ENCODE peak calls at places on chromosome 15, in eight cellular contexts. One of them, this sample, is unnamed.

GRCh38 chr15:31435256-31435781 is 108.7 kb downstream of the KLF13 start:
- DNase-seq in PC-9: peak
- DNase-seq in ovary: peak
- DNase-seq in body of pancreas: peak
- DNase-seq in upper lobe of left lung: peak
- DNase-seq in uterus: peak
- DNase-seq in tibial nerve: peak
- DNase-seq in BJ: peak
- DNase-seq in this sample: no peak

GRCh38 chr15:81492303-81492702 is 118.3 kb upstream of the TMC3 start:
- DNase-seq in upper lobe of left lung: no peak
- DNase-seq in uterus: no peak
- DNase-seq in tibial nerve: no peak
- DNase-seq in PC-9: no peak
- DNase-seq in ovary: no peak
- DNase-seq in body of pancreas: no peak
- DNase-seq in BJ: no peak
- DNase-seq in this sample: no peak

GRCh38 chr15:63933522-63933921 is 99.8 kb upstream of the HERC1 start:
- DNase-seq in ovary: no peak
- DNase-seq in body of pancreas: no peak
- DNase-seq in tibial nerve: no peak
- DNase-seq in BJ: no peak
- DNase-seq in upper lobe of left lung: no peak
- DNase-seq in uterus: no peak
- DNase-seq in PC-9: peak
- DNase-seq in this sample: no peak

GRCh38 chr15:66895794-66896453 is 169.5 kb upstream of the SMAD3 start:
- DNase-seq in PC-9: no peak
- DNase-seq in BJ: no peak
- DNase-seq in upper lobe of left lung: no peak
- DNase-seq in tibial nerve: no peak
- DNase-seq in body of pancreas: no peak
- DNase-seq in uterus: no peak
- DNase-seq in ovary: no peak
- DNase-seq in this sample: peak

GRCh38 chr15:67509918-67510317 is 11.0 kb upstream of the C15orf61 start:
- DNase-seq in PC-9: no peak
- DNase-seq in ovary: no peak
- DNase-seq in BJ: no peak
- DNase-seq in body of pancreas: no peak
- DNase-seq in tibial nerve: no peak
- DNase-seq in upper lobe of left lung: no peak
- DNase-seq in uterus: no peak
- DNase-seq in this sample: no peak

GRCh38 chr15:51576911-51577500 is 45.6 kb downstream of the DMXL2 start:
- DNase-seq in PC-9: no peak
- DNase-seq in BJ: peak
- DNase-seq in uterus: no peak
- DNase-seq in ovary: no peak
- DNase-seq in body of pancreas: no peak
- DNase-seq in tibial nerve: no peak
- DNase-seq in upper lobe of left lung: peak
- DNase-seq in this sample: no peak

GRCh38 chr15:22786868-22787698 is 639 bp downstream of the NIPA1 start:
- DNase-seq in BJ: no peak
- DNase-seq in PC-9: peak
- DNase-seq in uterus: peak
- DNase-seq in body of pancreas: peak
- DNase-seq in tibial nerve: no peak
- DNase-seq in upper lobe of left lung: no peak
- DNase-seq in ovary: no peak
- DNase-seq in this sample: no peak

GRCh38 chr15:96327155-96327741 is 3.3 kb upstream of the NR2F2 start:
- DNase-seq in ovary: no peak
- DNase-seq in upper lobe of left lung: no peak
- DNase-seq in uterus: peak
- DNase-seq in BJ: peak
- DNase-seq in tibial nerve: no peak
- DNase-seq in PC-9: peak
- DNase-seq in body of pancreas: no peak
- DNase-seq in this sample: no peak

GRCh38 chr15:65824031-65824743 is 32.1 kb upstream of the DENND4A start:
- DNase-seq in ovary: peak
- DNase-seq in BJ: no peak
- DNase-seq in PC-9: peak
- DNase-seq in upper lobe of left lung: peak
- DNase-seq in uterus: peak
- DNase-seq in tibial nerve: no peak
- DNase-seq in body of pancreas: peak
- DNase-seq in this sample: no peak

GRCh38 chr15:39631357-39631756 is 50.5 kb downstream of the THBS1 start:
- DNase-seq in ovary: no peak
- DNase-seq in body of pancreas: no peak
- DNase-seq in PC-9: no peak
- DNase-seq in uterus: no peak
- DNase-seq in BJ: no peak
- DNase-seq in upper lobe of left lung: no peak
- DNase-seq in tibial nerve: no peak
- DNase-seq in this sample: no peak

GRCh38 chr15:74788042-74788715 is 6.3 kb downstream of the CSK start:
- DNase-seq in body of pancreas: no peak
- DNase-seq in upper lobe of left lung: peak
- DNase-seq in tibial nerve: no peak
- DNase-seq in uterus: no peak
- DNase-seq in BJ: no peak
- DNase-seq in ovary: no peak
- DNase-seq in PC-9: no peak
- DNase-seq in this sample: no peak
- TF ChIP-seq CTCF in body of pancreas: no peak
- TF ChIP-seq CTCF in upper lobe of left lung: no peak
- TF ChIP-seq CTCF in tibial nerve: no peak
- TF ChIP-seq CTCF in uterus: no peak
- TF ChIP-seq CTCF in BJ: no peak
- TF ChIP-seq CTCF in ovary: no peak
- TF ChIP-seq CTCF in PC-9: no peak
- TF ChIP-seq CTCF in this sample: peak

DNA sequence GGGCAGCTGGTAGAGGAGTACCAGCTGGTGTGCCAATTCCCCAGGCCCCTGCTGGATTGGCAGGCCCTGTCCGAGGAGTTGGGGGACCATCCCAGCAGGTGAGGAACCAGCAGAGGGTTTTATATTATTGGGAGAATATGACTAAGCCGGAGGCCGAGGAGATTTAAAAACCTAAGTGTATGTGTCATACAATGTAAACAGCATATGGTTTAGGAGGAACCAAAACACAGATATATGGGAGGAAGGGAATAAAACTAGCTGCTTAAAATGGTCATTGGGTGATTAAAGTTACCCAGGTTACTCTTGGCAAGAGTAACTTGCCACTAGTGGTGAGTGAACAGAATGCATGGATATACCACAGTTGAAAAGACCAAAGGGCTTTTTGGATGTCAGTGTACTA is 22.1 kb downstream of the SNRPN start:
- DNase-seq in ovary: no peak
- DNase-seq in uterus: no peak
- DNase-seq in PC-9: no peak
- DNase-seq in body of pancreas: no peak
- DNase-seq in upper lobe of left lung: no peak
- DNase-seq in BJ: no peak
- DNase-seq in tibial nerve: no peak
- DNase-seq in this sample: no peak
- TF ChIP-seq CTCF in ovary: no peak
- TF ChIP-seq CTCF in uterus: no peak
- TF ChIP-seq CTCF in PC-9: no peak
- TF ChIP-seq CTCF in body of pancreas: no peak
- TF ChIP-seq CTCF in upper lobe of left lung: no peak
- TF ChIP-seq CTCF in BJ: no peak
- TF ChIP-seq CTCF in tibial nerve: no peak
- TF ChIP-seq CTCF in this sample: peak

DNA sequence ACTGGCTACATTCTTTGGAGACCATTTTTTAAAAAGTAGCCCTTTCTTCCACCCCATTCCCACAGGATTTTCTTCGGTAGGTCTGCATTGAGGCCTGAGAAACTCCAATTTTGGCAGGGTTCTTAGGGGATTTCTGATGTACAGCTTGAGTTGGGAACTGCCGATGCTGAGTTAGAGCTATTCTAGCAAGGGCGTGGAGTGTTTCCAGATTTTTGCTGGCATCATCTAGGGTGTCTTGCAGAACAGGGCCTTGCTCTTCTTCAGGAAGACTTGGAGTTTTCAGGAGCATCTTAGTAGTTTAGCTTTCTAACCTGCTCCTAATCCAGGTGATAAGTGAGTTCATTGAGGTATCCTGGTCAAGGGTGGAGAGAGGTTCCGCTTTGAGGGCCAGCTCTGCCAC is 41.0 kb downstream of the SV2B start:
- DNase-seq in upper lobe of left lung: no peak
- DNase-seq in PC-9: no peak
- DNase-seq in body of pancreas: no peak
- DNase-seq in uterus: no peak
- DNase-seq in ovary: no peak
- DNase-seq in BJ: no peak
- DNase-seq in tibial nerve: no peak
- DNase-seq in this sample: no peak
- TF ChIP-seq CTCF in upper lobe of left lung: no peak
- TF ChIP-seq CTCF in PC-9: no peak
- TF ChIP-seq CTCF in body of pancreas: no peak
- TF ChIP-seq CTCF in uterus: no peak
- TF ChIP-seq CTCF in ovary: no peak
- TF ChIP-seq CTCF in BJ: no peak
- TF ChIP-seq CTCF in tibial nerve: no peak
- TF ChIP-seq CTCF in this sample: no peak

DNA sequence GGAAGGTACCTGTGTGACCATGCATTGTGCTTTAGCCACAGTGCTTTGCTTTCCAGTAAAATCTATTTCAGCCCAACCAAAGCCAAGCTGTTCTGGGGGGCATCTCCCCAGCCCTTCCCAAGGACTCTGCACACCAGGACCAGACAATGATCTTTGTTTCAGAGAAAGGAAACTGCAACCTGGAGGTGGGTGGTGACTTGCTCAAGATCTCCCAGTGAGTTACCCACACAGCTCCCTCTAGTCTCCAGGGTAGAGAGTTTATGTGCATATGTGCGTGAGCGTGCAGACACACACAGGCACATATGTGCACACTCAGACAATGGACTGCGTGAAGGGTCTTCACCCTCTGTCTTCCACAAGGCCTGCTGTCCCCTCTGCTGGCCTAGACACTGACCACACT is 162.4 kb upstream of the TLE3 start:
- DNase-seq in PC-9: no peak
- DNase-seq in BJ: no peak
- DNase-seq in tibial nerve: no peak
- DNase-seq in body of pancreas: no peak
- DNase-seq in uterus: no peak
- DNase-seq in ovary: no peak
- DNase-seq in upper lobe of left lung: no peak
- DNase-seq in this sample: no peak
- TF ChIP-seq CTCF in PC-9: no peak
- TF ChIP-seq CTCF in BJ: no peak
- TF ChIP-seq CTCF in tibial nerve: no peak
- TF ChIP-seq CTCF in body of pancreas: no peak
- TF ChIP-seq CTCF in uterus: no peak
- TF ChIP-seq CTCF in ovary: no peak
- TF ChIP-seq CTCF in upper lobe of left lung: no peak
- TF ChIP-seq CTCF in this sample: no peak

This sample was measured in type B pancreatic cell.